ENCODE peak calls at places on chromosomes 4 and X, in six cellular contexts. L is substantia nigra, V is NCI-H2081, D is WTC11, W is ureter, O is aorta. F is an unnamed sample.

GRCh38 chrX:22577181-22577580 is 304.5 kb downstream of the CBLL2 start:
- DNase-seq in D (no peak), O (no peak), L (no peak), V (no peak), W (no peak), F (no peak)

GRCh38 chr4:47801481-47802002 is 36.3 kb downstream of the CORIN start:
- DNase-seq in V (no peak), O (no peak), D (no peak), W (no peak), L (no peak), F (no peak)

GRCh38 chrX:123860506-123860840 is 620 bp downstream of the XIAP start:
- DNase-seq in D (no peak), W (no peak), L (no peak), V (no peak), O (no peak), F (no peak)

GRCh38 chr4:146643812-146644401 is 5.2 kb downstream of the POU4F2 start:
- DNase-seq in O (no peak), D (no peak), V (no peak), L (no peak), W (no peak), F (no peak)

GRCh38 chrX:79601336-79602131 is 234.4 kb upstream of the ITM2A start:
- DNase-seq in L (no peak), D (no peak), O (no peak), W (no peak), V (no peak), F (no peak)

GRCh38 chrX:119790977-119791436 is 423 bp downstream of the RPL39 start:
- DNase-seq in O (peak; percentile 74), D (no peak), V (peak; percentile 68), W (no peak), L (peak; percentile 32), F (no peak)

GRCh38 chr4:99633772-99634171 is 23.9 kb downstream of the C4orf54 start:
- DNase-seq in W (no peak), L (no peak), D (no peak), V (peak; percentile 96), O (no peak), F (no peak)

GRCh38 chrX:47854474-47854873 is 17.8 kb downstream of the ZNF81 start:
- DNase-seq in D (peak; percentile 29), W (no peak), V (no peak), O (no peak), L (no peak), F (no peak)

GRCh38 chr4:114015444-114015899 is 36.0 kb upstream of the ARSJ start:
- DNase-seq in O (no peak), D (no peak), W (no peak), L (no peak), V (peak; percentile 11), F (peak; percentile 99)

GRCh38 chr4:188107931-188108843 is 1.2 kb downstream of the TRIML2 start:
- DNase-seq in L (no peak), D (no peak), W (no peak), V (no peak), O (no peak), F (no peak)

GRCh38 chr4:154082760-154083530 is 294.1 kb upstream of the SFRP2 start:
- DNase-seq in D (peak; percentile 58), W (no peak), V (no peak), O (no peak), L (no peak), F (no peak)

GRCh38 chr4:10033191-10033881 is 12.0 kb upstream of the SLC2A9 start:
- DNase-seq in V (no peak), D (no peak), L (no peak), W (no peak), O (no peak), F (no peak)

GRCh38 chr4:7367361-7367760 is 67.4 kb downstream of the PSAPL1 start:
- DNase-seq in V (no peak), D (no peak), L (no peak), O (peak; percentile 56), W (no peak), F (no peak)

GRCh38 chrX:15151267-15152196 is 118.4 kb downstream of the ASB9 start:
- DNase-seq in O (no peak), D (no peak), V (no peak), L (no peak), W (no peak), F (no peak)

GRCh38 chrX:18389968-18390367 is 35.4 kb upstream of the CDKL5 start:
- DNase-seq in L (no peak), O (no peak), W (no peak), D (no peak), V (no peak), F (no peak)

GRCh38 chr4:60531790-60532189 is 668.3 kb upstream of the ADGRL3 start:
- DNase-seq in L (no peak), O (no peak), D (no peak), V (no peak), W (no peak), F (no peak)

GRCh38 chr4:185730387-185730786 is 81.6 kb downstream of the SORBS2 start:
- DNase-seq in W (no peak), L (no peak), V (no peak), D (no peak), O (no peak), F (no peak)